ENCODE peak calls at places on chromosomes 3 and 15, in six cellular contexts. R is GM12878; N is activated CD8-positive, alpha-beta memory T cell treated with anti-CD3 and anti-CD28 coated beads, Interleukin-2, amount 50 U/mL, for 4 hours; U is KG1; Q is stimulated activated CD4-positive, alpha-beta T cell treated with anti-CD3 and anti-CD28 coated beads, TNF-alpha, amount 100 ng/mL, for 4 hours; G is posterior vena cava. F is an unnamed sample.

GRCh38 chr15:25504307-25504706 is 65.5 kb upstream of the UBE3A start:
- DNase-seq in R (no peak), N (no peak), U (no peak), Q (no peak), G (no peak), F (no peak)

GRCh38 chr3:94612631-94613030 is 549.8 kb downstream of the NSUN3 start:
- DNase-seq in R (no peak), N (no peak), U (no peak), Q (no peak), G (no peak), F (no peak)

GRCh38 chr15:64572856-64573255 is 112.5 kb downstream of the ZNF609 start:
- DNase-seq in R (no peak), N (no peak), U (no peak), Q (no peak), G (no peak), F (no peak)

GRCh38 chr3:177633671-177634207 is 436.5 kb upstream of the TBL1XR1 start:
- DNase-seq in R (no peak), N (no peak), U (no peak), Q (no peak), G (no peak), F (no peak)

GRCh38 chr3:61299343-61299742 is 48.1 kb upstream of the FHIT start:
- DNase-seq in R (no peak), N (no peak), U (no peak), Q (no peak), G (no peak), F (no peak)

GRCh38 chr3:30539772-30540171 is 66.6 kb upstream of the TGFBR2 start:
- DNase-seq in R (no peak), N (no peak), U (no peak), Q (no peak), G (no peak), F (no peak)

GRCh38 chr15:43218908-43219706 is 1.7 kb downstream of the EPB42 start:
- DNase-seq in R (no peak), N (no peak), U (no peak), Q (no peak), G (peak), F (no peak)

GRCh38 chr15:38024293-38025091 is 90.1 kb downstream of the TMCO5A start:
- DNase-seq in R (no peak), N (no peak), U (no peak), Q (no peak), G (no peak), F (no peak)

GRCh38 chr15:28243901-28244300 is 78.1 kb downstream of the HERC2 start:
- DNase-seq in R (no peak), N (no peak), U (no peak), Q (no peak), G (no peak), F (no peak)

GRCh38 chr3:121817753-121818152 is 17.1 kb downstream of the IQCB1 start:
- DNase-seq in R (no peak), N (no peak), U (no peak), Q (no peak), G (no peak), F (no peak)

F was measured in activated T-cell treated with anti-CD3 and anti-CD28 coated beads, Interleukin-2, amount 50 U/mL, for 4 hours.